ENCODE peak calls at places on chromosomes 3 and 15, in ten cellular contexts. One of them, this sample, is unnamed. For H3K4me1 and H3K36me3, the result is how much of the 10 kb centered on the place peaks cover.

GRCh38 chr15:60426870-60427528 is 29.2 kb upstream of the ANXA2 start:
- DNase-seq in esophagus muscularis mucosa: no peak
- DNase-seq in aorta: no peak
- DNase-seq in heart left ventricle: no peak
- DNase-seq in lower lobe of right lung: no peak
- DNase-seq in cardiac muscle cell: no peak
- DNase-seq in Peyer's patch: no peak
- DNase-seq in lung: no peak
- DNase-seq in neuronal stem cell: no peak
- DNase-seq in SJSA1: peak
- DNase-seq in this sample: no peak

GRCh38 chr3:123440181-123440580 is 8.7 kb downstream of the ADCY5 start:
- DNase-seq in heart left ventricle: no peak
- DNase-seq in aorta: no peak
- DNase-seq in neuronal stem cell: no peak
- DNase-seq in Peyer's patch: no peak
- DNase-seq in esophagus muscularis mucosa: no peak
- DNase-seq in cardiac muscle cell: no peak
- DNase-seq in lower lobe of right lung: no peak
- DNase-seq in lung: no peak
- DNase-seq in SJSA1: peak
- DNase-seq in this sample: no peak

GRCh38 chr3:155356594-155357370 is 63.3 kb upstream of the STRIT1 start:
- DNase-seq in lung: no peak
- DNase-seq in neuronal stem cell: no peak
- DNase-seq in lower lobe of right lung: no peak
- DNase-seq in SJSA1: no peak
- DNase-seq in heart left ventricle: no peak
- DNase-seq in aorta: no peak
- DNase-seq in esophagus muscularis mucosa: no peak
- DNase-seq in Peyer's patch: no peak
- DNase-seq in cardiac muscle cell: no peak
- DNase-seq in this sample: peak

GRCh38 chr15:40358492-40359353 is 704 bp downstream of the DISP2 start:
- DNase-seq in SJSA1: no peak
- DNase-seq in lower lobe of right lung: no peak
- DNase-seq in heart left ventricle: no peak
- DNase-seq in Peyer's patch: peak
- DNase-seq in lung: no peak
- DNase-seq in cardiac muscle cell: peak
- DNase-seq in esophagus muscularis mucosa: no peak
- DNase-seq in neuronal stem cell: no peak
- DNase-seq in aorta: no peak
- DNase-seq in this sample: peak

GRCh38 chr3:183812746-183813445 is 12.5 kb downstream of the MAP6D1 start:
- DNase-seq in aorta: no peak
- DNase-seq in lung: no peak
- DNase-seq in esophagus muscularis mucosa: no peak
- DNase-seq in cardiac muscle cell: no peak
- DNase-seq in heart left ventricle: no peak
- DNase-seq in SJSA1: no peak
- DNase-seq in Peyer's patch: no peak
- DNase-seq in neuronal stem cell: no peak
- DNase-seq in lower lobe of right lung: no peak
- DNase-seq in this sample: no peak

GRCh38 chr3:184674626-184675025 is 37.2 kb downstream of the MAGEF1 start:
- DNase-seq in neuronal stem cell: no peak
- DNase-seq in Peyer's patch: no peak
- DNase-seq in cardiac muscle cell: no peak
- DNase-seq in heart left ventricle: no peak
- DNase-seq in lung: no peak
- DNase-seq in aorta: no peak
- DNase-seq in lower lobe of right lung: no peak
- DNase-seq in SJSA1: no peak
- DNase-seq in esophagus muscularis mucosa: no peak
- DNase-seq in this sample: no peak

GRCh38 chr3:81666502-81667121 is 94.8 kb downstream of the GBE1 start:
- DNase-seq in cardiac muscle cell: peak
- DNase-seq in SJSA1: peak
- DNase-seq in neuronal stem cell: no peak
- DNase-seq in esophagus muscularis mucosa: no peak
- DNase-seq in lung: no peak
- DNase-seq in aorta: no peak
- DNase-seq in Peyer's patch: no peak
- DNase-seq in heart left ventricle: no peak
- DNase-seq in lower lobe of right lung: no peak
- DNase-seq in this sample: no peak

GRCh38 chr15:45402955-45403892 is 24.9 kb upstream of the GATM start:
- DNase-seq in lower lobe of right lung: peak
- DNase-seq in neuronal stem cell: peak
- DNase-seq in SJSA1: peak
- DNase-seq in lung: peak
- DNase-seq in heart left ventricle: peak
- DNase-seq in cardiac muscle cell: peak
- DNase-seq in Peyer's patch: peak
- DNase-seq in aorta: peak
- DNase-seq in esophagus muscularis mucosa: no peak
- DNase-seq in this sample: peak

GRCh38 chr3:17384567-17385296 is 357.7 kb downstream of the TBC1D5 start:
- DNase-seq in lung: no peak
- DNase-seq in Peyer's patch: no peak
- DNase-seq in lower lobe of right lung: no peak
- DNase-seq in neuronal stem cell: no peak
- DNase-seq in heart left ventricle: no peak
- DNase-seq in aorta: no peak
- DNase-seq in esophagus muscularis mucosa: no peak
- DNase-seq in SJSA1: no peak
- DNase-seq in cardiac muscle cell: no peak
- DNase-seq in this sample: no peak

GRCh38 chr3:45088959-45089358 is 57.2 kb downstream of the CDCP1 start:
- DNase-seq in lung: no peak
- DNase-seq in cardiac muscle cell: no peak
- DNase-seq in heart left ventricle: no peak
- DNase-seq in neuronal stem cell: no peak
- DNase-seq in aorta: no peak
- DNase-seq in SJSA1: no peak
- DNase-seq in Peyer's patch: no peak
- DNase-seq in lower lobe of right lung: no peak
- DNase-seq in esophagus muscularis mucosa: no peak
- DNase-seq in this sample: no peak

GRCh38 chr3:21562225-21562624 is 188.8 kb downstream of the ZNF385D start:
- DNase-seq in SJSA1: no peak
- DNase-seq in neuronal stem cell: no peak
- DNase-seq in heart left ventricle: no peak
- DNase-seq in Peyer's patch: no peak
- DNase-seq in lower lobe of right lung: no peak
- DNase-seq in esophagus muscularis mucosa: no peak
- DNase-seq in lung: no peak
- DNase-seq in cardiac muscle cell: no peak
- DNase-seq in aorta: no peak
- DNase-seq in this sample: no peak

GRCh38 chr3:113668015-113668414 is 28.4 kb downstream of the USF3 start:
- DNase-seq in SJSA1: peak
- DNase-seq in aorta: no peak
- DNase-seq in lower lobe of right lung: no peak
- DNase-seq in lung: no peak
- DNase-seq in esophagus muscularis mucosa: no peak
- DNase-seq in Peyer's patch: no peak
- DNase-seq in heart left ventricle: no peak
- DNase-seq in cardiac muscle cell: no peak
- DNase-seq in neuronal stem cell: no peak
- DNase-seq in this sample: no peak

GRCh38 chr15:62067448-62068044 is 769 bp downstream of the C2CD4A start:
- DNase-seq in heart left ventricle: peak
- DNase-seq in aorta: peak
- DNase-seq in neuronal stem cell: peak
- DNase-seq in lower lobe of right lung: peak
- DNase-seq in esophagus muscularis mucosa: no peak
- DNase-seq in cardiac muscle cell: peak
- DNase-seq in Peyer's patch: no peak
- DNase-seq in lung: no peak
- DNase-seq in SJSA1: peak
- DNase-seq in this sample: no peak

GRCh38 chr15:65940618-65940909 is 71.3 kb downstream of the RAB11A start:
- DNase-seq in SJSA1: no peak
- DNase-seq in Peyer's patch: no peak
- DNase-seq in lung: no peak
- DNase-seq in esophagus muscularis mucosa: no peak
- DNase-seq in aorta: no peak
- DNase-seq in heart left ventricle: no peak
- DNase-seq in cardiac muscle cell: no peak
- DNase-seq in lower lobe of right lung: no peak
- DNase-seq in neuronal stem cell: no peak
- DNase-seq in this sample: no peak

GRCh38 chr3:13353936-13354542 is 66.1 kb downstream of the NUP210 start:
- DNase-seq in neuronal stem cell: no peak
- DNase-seq in lung: no peak
- DNase-seq in heart left ventricle: no peak
- DNase-seq in cardiac muscle cell: peak
- DNase-seq in esophagus muscularis mucosa: no peak
- DNase-seq in SJSA1: no peak
- DNase-seq in lower lobe of right lung: no peak
- DNase-seq in Peyer's patch: no peak
- DNase-seq in aorta: no peak
- DNase-seq in this sample: peak

GRCh38 chr3:81216192-81216591 is 545.3 kb downstream of the GBE1 start:
- DNase-seq in Peyer's patch: no peak
- DNase-seq in lower lobe of right lung: no peak
- DNase-seq in neuronal stem cell: no peak
- DNase-seq in aorta: no peak
- DNase-seq in SJSA1: no peak
- DNase-seq in lung: no peak
- DNase-seq in cardiac muscle cell: no peak
- DNase-seq in esophagus muscularis mucosa: no peak
- DNase-seq in heart left ventricle: no peak
- DNase-seq in this sample: no peak

GRCh38 chr3:46844397-46844796 is 18.8 kb downstream of the MYL3 start:
- DNase-seq in cardiac muscle cell: no peak
- DNase-seq in neuronal stem cell: no peak
- DNase-seq in lung: no peak
- DNase-seq in lower lobe of right lung: no peak
- DNase-seq in heart left ventricle: no peak
- DNase-seq in Peyer's patch: no peak
- DNase-seq in aorta: no peak
- DNase-seq in esophagus muscularis mucosa: peak
- DNase-seq in SJSA1: no peak
- DNase-seq in this sample: no peak

GRCh38 chr3:179671709-179672337 is 19.0 kb downstream of the USP13 start:
- DNase-seq in cardiac muscle cell: no peak
- DNase-seq in Peyer's patch: no peak
- DNase-seq in aorta: no peak
- DNase-seq in SJSA1: no peak
- DNase-seq in heart left ventricle: peak
- DNase-seq in neuronal stem cell: no peak
- DNase-seq in esophagus muscularis mucosa: no peak
- DNase-seq in lung: no peak
- DNase-seq in lower lobe of right lung: no peak
- DNase-seq in this sample: no peak

GRCh38 chr3:122497425-122497824 is 17.3 kb downstream of the KPNA1 start:
- DNase-seq in neuronal stem cell: no peak
- DNase-seq in lung: no peak
- DNase-seq in esophagus muscularis mucosa: no peak
- DNase-seq in Peyer's patch: no peak
- DNase-seq in cardiac muscle cell: no peak
- DNase-seq in lower lobe of right lung: no peak
- DNase-seq in aorta: no peak
- DNase-seq in SJSA1: peak
- DNase-seq in heart left ventricle: no peak
- DNase-seq in this sample: no peak

GRCh38 chr15:41961014-41961518 is 11.3 kb downstream of the EHD4 start:
- DNase-seq in lower lobe of right lung: no peak
- DNase-seq in cardiac muscle cell: no peak
- DNase-seq in neuronal stem cell: no peak
- DNase-seq in SJSA1: no peak
- DNase-seq in aorta: no peak
- DNase-seq in esophagus muscularis mucosa: no peak
- DNase-seq in lung: no peak
- DNase-seq in heart left ventricle: no peak
- DNase-seq in Peyer's patch: no peak
- DNase-seq in this sample: no peak
- H3K4me1 ChIP-seq in lower lobe of right lung: under half
- H3K4me1 ChIP-seq in cardiac muscle cell: under half
- H3K4me1 ChIP-seq in neuronal stem cell: under half
- H3K4me1 ChIP-seq in SJSA1: under half
- H3K4me1 ChIP-seq in aorta: under half
- H3K4me1 ChIP-seq in esophagus muscularis mucosa: under half
- H3K4me1 ChIP-seq in lung: under half
- H3K4me1 ChIP-seq in heart left ventricle: under half
- H3K4me1 ChIP-seq in Peyer's patch: under half
- H3K4me1 ChIP-seq in this sample: under half

GRCh38 chr15:91338763-91339162 is 238.7 kb downstream of the SV2B start:
- DNase-seq in lower lobe of right lung: no peak
- DNase-seq in cardiac muscle cell: peak
- DNase-seq in lung: no peak
- DNase-seq in esophagus muscularis mucosa: no peak
- DNase-seq in neuronal stem cell: peak
- DNase-seq in SJSA1: no peak
- DNase-seq in heart left ventricle: no peak
- DNase-seq in aorta: no peak
- DNase-seq in Peyer's patch: no peak
- DNase-seq in this sample: peak
- H3K36me3 ChIP-seq in lower lobe of right lung: under half
- H3K36me3 ChIP-seq in cardiac muscle cell: under half
- H3K36me3 ChIP-seq in lung: under half
- H3K36me3 ChIP-seq in esophagus muscularis mucosa: under half
- H3K36me3 ChIP-seq in neuronal stem cell: under half
- H3K36me3 ChIP-seq in SJSA1: under half
- H3K36me3 ChIP-seq in heart left ventricle: under half
- H3K36me3 ChIP-seq in aorta: under half
- H3K36me3 ChIP-seq in Peyer's patch: under half
- H3K36me3 ChIP-seq in this sample: under half

GRCh38 chr3:100010087-100010417 is 104.2 kb downstream of the FILIP1L start:
- DNase-seq in esophagus muscularis mucosa: no peak
- DNase-seq in lung: no peak
- DNase-seq in Peyer's patch: no peak
- DNase-seq in aorta: no peak
- DNase-seq in SJSA1: no peak
- DNase-seq in lower lobe of right lung: no peak
- DNase-seq in heart left ventricle: no peak
- DNase-seq in cardiac muscle cell: no peak
- DNase-seq in neuronal stem cell: no peak
- DNase-seq in this sample: no peak
- H3K4me1 ChIP-seq in esophagus muscularis mucosa: under half
- H3K4me1 ChIP-seq in lung: under half
- H3K4me1 ChIP-seq in Peyer's patch: under half
- H3K4me1 ChIP-seq in aorta: under half
- H3K4me1 ChIP-seq in SJSA1: under half
- H3K4me1 ChIP-seq in lower lobe of right lung: under half
- H3K4me1 ChIP-seq in heart left ventricle: under half
- H3K4me1 ChIP-seq in cardiac muscle cell: under half
- H3K4me1 ChIP-seq in neuronal stem cell: under half
- H3K4me1 ChIP-seq in this sample: under half

DNA sequence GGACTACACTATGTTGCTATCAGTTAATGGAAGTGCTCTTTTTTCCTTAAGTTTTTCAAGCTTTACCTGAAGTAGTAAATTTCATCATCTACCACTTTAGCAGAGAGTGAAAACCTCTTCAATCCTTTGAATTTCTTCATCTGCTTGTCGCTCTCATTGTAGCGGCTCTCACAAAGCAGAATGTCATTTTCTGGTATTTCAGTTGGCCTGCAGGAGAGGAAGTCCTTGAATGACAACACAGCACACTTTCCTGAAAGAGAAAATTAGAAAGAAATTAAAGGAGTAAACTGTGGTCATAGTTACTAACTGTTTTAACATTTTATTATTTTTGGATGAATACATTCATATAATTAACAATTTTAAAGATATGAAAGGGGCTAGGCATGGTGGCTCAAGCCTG is 27.6 kb downstream of the UQCC5 start:
- DNase-seq in cardiac muscle cell: no peak
- DNase-seq in lung: no peak
- DNase-seq in Peyer's patch: no peak
- DNase-seq in neuronal stem cell: no peak
- DNase-seq in esophagus muscularis mucosa: no peak
- DNase-seq in SJSA1: no peak
- DNase-seq in aorta: no peak
- DNase-seq in lower lobe of right lung: no peak
- DNase-seq in heart left ventricle: no peak
- DNase-seq in this sample: no peak
- H3K36me3 ChIP-seq in cardiac muscle cell: under half
- H3K36me3 ChIP-seq in lung: under half
- H3K36me3 ChIP-seq in Peyer's patch: under half
- H3K36me3 ChIP-seq in neuronal stem cell: half or more
- H3K36me3 ChIP-seq in esophagus muscularis mucosa: half or more
- H3K36me3 ChIP-seq in SJSA1: half or more
- H3K36me3 ChIP-seq in aorta: under half
- H3K36me3 ChIP-seq in lower lobe of right lung: half or more
- H3K36me3 ChIP-seq in heart left ventricle: half or more
- H3K36me3 ChIP-seq in this sample: under half

This sample was measured in Caco-2.